ENCODE peak calls at places on chromosomes 3 and 15, in ten cellular contexts. I, X, B, H, S, A, P, T, W and K are unnamed samples.
A peak's percentile ranks its signal among the peaks of the same experiment; 100 is the strongest.

GRCh38 chr3:71576966-71577459 is 6.5 kb downstream of the FOXP1 start:
- DNase-seq in I (no peak), X (no peak), B (no peak), H (no peak), S (no peak), A (no peak), P (no peak), T (peak; percentile 35), W (peak; percentile 45), K (no peak)

GRCh38 chr3:59245879-59246501 is 196.2 kb upstream of the CFAP20DC start:
- DNase-seq in I (no peak), X (no peak), B (no peak), H (peak; percentile 71), S (no peak), A (peak; percentile 79), P (peak; percentile 91), T (no peak), W (no peak), K (no peak)

GRCh38 chr3:113151475-113152031 is 59.8 kb upstream of the BOC start:
- DNase-seq in I (no peak), X (no peak), B (peak; percentile 21), H (peak; percentile 83), S (no peak), A (no peak), P (no peak), T (no peak), W (no peak), K (no peak)

GRCh38 chr3:35965908-35966307 is 326.6 kb downstream of the ARPP21 start:
- DNase-seq in I (no peak), X (no peak), B (no peak), H (peak; percentile 55), S (no peak), A (peak; percentile 81), P (peak; percentile 55), T (peak; percentile 38), W (peak; percentile 30), K (no peak)

GRCh38 chr15:68313501-68314390 is 36.2 kb downstream of the FEM1B start:
- DNase-seq in I (no peak), X (peak; percentile 16), B (peak; percentile 4), H (no peak), S (peak; percentile 58), A (no peak), P (no peak), T (no peak), W (no peak), K (peak; percentile 4)

GRCh38 chr15:91561371-91562100 is 292.0 kb upstream of the SLCO3A1 start:
- DNase-seq in I (no peak), X (no peak), B (peak; percentile 14), H (peak; percentile 94), S (no peak), A (peak; percentile 96), P (peak; percentile 98), T (no peak), W (no peak), K (no peak)

GRCh38 chr3:127083778-127084355 is 101.0 kb downstream of the PLXNA1 start:
- DNase-seq in I (no peak), X (no peak), B (no peak), H (no peak), S (no peak), A (no peak), P (no peak), T (no peak), W (no peak), K (no peak)

GRCh38 chr3:31673950-31674349 is 141.2 kb downstream of the STT3B start:
- DNase-seq in I (no peak), X (no peak), B (no peak), H (no peak), S (no peak), A (no peak), P (no peak), T (no peak), W (no peak), K (no peak)

DNA sequence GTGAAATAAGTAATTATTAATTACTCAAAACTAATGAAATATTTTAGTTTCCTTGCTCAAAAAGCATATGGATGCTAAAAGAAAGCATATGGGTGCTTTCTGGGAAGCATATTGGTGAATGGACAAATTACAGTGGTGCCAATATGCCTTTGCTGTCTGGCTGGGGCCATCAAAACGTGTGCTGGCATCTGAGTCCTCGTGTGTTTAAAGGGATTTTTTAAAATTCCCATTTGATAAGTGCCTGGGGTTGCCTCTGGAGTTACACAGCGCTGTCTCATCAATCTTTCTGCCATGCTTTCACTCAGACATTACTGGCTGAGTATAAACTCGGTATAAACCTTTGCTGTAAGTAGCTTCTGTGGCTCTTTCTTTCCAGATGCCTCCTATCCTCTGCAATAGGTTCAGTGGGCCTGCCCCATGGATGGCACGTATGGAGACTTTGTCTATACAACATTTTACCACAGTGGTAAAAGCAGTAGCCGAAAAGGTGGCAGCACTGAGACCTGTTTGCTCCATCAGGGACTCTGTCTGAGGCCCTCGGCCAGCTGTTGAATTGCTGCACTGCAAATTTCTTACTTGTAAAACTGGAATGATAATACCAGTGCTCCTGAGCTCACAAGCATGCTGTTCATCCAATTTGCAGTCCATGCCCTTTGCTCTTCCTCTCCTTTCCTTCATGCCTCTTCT is 195.5 kb downstream of the LPP start:
- DNase-seq in I (no peak), X (no peak), B (no peak), H (no peak), S (no peak), A (peak; percentile 71), P (no peak), T (no peak), W (peak; percentile 11), K (no peak)
- TF ChIP-seq CTCF in I (no peak), X (no peak), B (no peak), H (peak; percentile 22), S (no peak), A (no peak), P (no peak), T (no peak), W (no peak), K (no peak)

GRCh38 chr15:55283295-55284147 is 6.1 kb downstream of the RAB27A start:
- DNase-seq in I (no peak), X (peak; percentile 69), B (no peak), H (no peak), S (no peak), A (no peak), P (no peak), T (no peak), W (no peak), K (no peak)

GRCh38 chr15:55282284-55282833 is 7.3 kb downstream of the RAB27A start:
- DNase-seq in I (no peak), X (no peak), B (peak; percentile 75), H (peak; percentile 85), S (no peak), A (peak; percentile 92), P (peak; percentile 84), T (peak; percentile 49), W (peak; percentile 88), K (no peak)

GRCh38 chr15:55279746-55280351 is 9.8 kb downstream of the RAB27A start:
- DNase-seq in I (no peak), X (no peak), B (peak; percentile 77), H (peak; percentile 89), S (no peak), A (peak; percentile 79), P (peak; percentile 95), T (peak; percentile 84), W (peak; percentile 86), K (no peak)

GRCh38 chr15:55279100-55279745 is 10.4 kb downstream of the RAB27A start:
- DNase-seq in I (no peak), X (no peak), B (no peak), H (no peak), S (no peak), A (no peak), P (no peak), T (no peak), W (no peak), K (no peak)

DNA sequence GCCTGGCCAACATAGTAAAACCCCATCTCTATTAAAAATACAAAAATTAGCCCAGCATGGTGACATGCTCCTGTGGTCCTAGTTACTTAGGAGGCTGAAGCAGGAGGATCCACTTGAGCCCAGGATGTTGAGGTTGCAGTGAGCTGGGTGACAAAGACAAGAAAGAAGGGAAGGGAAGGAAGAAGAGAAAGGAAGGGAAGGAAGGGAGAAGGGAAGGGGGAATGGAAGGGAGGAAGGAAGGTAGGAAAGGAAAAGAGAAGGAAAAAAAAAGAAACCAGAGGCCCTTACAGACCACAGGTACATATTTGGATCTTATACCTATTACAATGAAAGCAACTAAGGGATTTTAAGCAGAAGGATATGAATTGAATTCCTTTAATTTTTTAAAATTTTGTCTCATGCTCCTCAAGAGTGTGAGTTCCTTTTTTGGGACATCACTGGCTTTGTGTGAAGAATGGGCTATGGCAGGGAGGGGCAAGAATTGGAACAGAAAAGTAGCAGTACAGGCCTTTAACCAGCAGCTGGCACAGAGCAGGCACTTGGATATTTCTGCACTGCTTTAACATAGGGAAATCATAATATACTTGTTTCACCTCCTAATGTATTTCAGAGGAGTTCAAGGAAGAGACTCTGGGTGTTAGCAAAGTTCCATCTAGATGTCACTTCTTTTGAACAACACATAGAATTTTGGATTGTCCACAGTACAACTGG is 7.9 kb downstream of the RAB27A start:
- DNase-seq in I (no peak), X (no peak), B (no peak), H (no peak), S (no peak), A (no peak), P (no peak), T (no peak), W (no peak), K (no peak)
- TF ChIP-seq CTCF in I (no peak), X (no peak), B (no peak), H (peak; percentile 12), S (no peak), A (peak; percentile 31), P (no peak), T (no peak), W (no peak), K (no peak)

GRCh38 chr3:38738630-38739395 is 77.2 kb downstream of the SCN10A start:
- DNase-seq in I (peak; percentile 62), X (no peak), B (peak; percentile 28), H (peak; percentile 37), S (no peak), A (peak; percentile 48), P (peak; percentile 28), T (peak; percentile 73), W (peak; percentile 53), K (peak; percentile 29)
- TF ChIP-seq CTCF in I (peak; percentile 61), X (no peak), B (peak; percentile 40), H (peak; percentile 80), S (no peak), A (peak; percentile 71), P (peak; percentile 59), T (peak; percentile 84), W (peak; percentile 77), K (peak; percentile 57)

DNA sequence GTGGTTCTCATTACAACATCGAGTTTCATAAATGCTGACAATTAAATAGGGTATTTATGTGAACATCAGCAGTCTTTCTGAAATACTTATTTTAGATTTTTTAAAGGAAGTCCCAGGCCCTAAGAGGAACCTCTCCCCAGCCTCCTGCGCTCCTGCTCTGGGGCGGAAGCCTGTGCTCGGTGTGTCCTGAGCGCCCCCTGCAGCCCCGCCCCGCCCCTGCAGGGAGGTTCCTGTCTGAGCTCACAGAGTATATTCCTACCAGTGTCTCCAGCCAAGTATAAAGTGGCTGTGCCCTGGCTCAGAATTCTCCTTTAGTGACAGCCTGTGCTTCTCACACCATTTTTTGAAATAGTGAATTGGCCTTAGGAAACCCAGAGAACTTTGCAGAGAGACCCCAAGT is 567.9 kb downstream of the GOLGA6L6 start:
- DNase-seq in I (no peak), X (no peak), B (no peak), H (no peak), S (peak; percentile 29), A (no peak), P (no peak), T (no peak), W (peak; percentile 71), K (no peak)
- TF ChIP-seq CTCF in I (no peak), X (no peak), B (no peak), H (no peak), S (no peak), A (no peak), P (no peak), T (no peak), W (peak; percentile 70), K (no peak)